ENCODE peak calls at places on chromosomes 11 and 22, in nine cellular contexts. B is adipocyte; A is stromal cell of bone marrow; M is lower lobe of right lung; F is CD8-positive, alpha-beta memory T cell; J is fibroblast of the conjunctiva; I is activated CD8-positive, alpha-beta memory T cell treated with anti-CD3 and anti-CD28 coated beads for 1 hour; S is astrocyte of the spinal cord; P is GM13977. U is an unnamed sample.
A peak's percentile ranks its signal among the peaks of the same experiment; 100 is the strongest.

GRCh38 chr11:134976540-134976939 is 564.5 kb upstream of the B3GAT1 start:
- DNase-seq in B (no peak), A (peak; percentile 11), M (no peak), F (no peak), J (no peak), I (no peak), S (no peak), P (no peak), U (no peak)

GRCh38 chr11:79325851-79326250 is 115.0 kb downstream of the TENM4 start:
- DNase-seq in B (no peak), A (no peak), M (no peak), F (no peak), J (no peak), I (no peak), S (no peak), P (no peak), U (no peak)

GRCh38 chr11:128653828-128654231 is 40.0 kb upstream of the FLI1 start:
- DNase-seq in B (peak; percentile 68), A (peak; percentile 72), M (peak; percentile 79), F (no peak), J (peak; percentile 10), I (no peak), S (peak; percentile 85), P (no peak), U (peak; percentile 18)

GRCh38 chr22:16932577-16932976 is 75.4 kb downstream of the GAB4 start:
- DNase-seq in B (no peak), A (no peak), M (no peak), F (no peak), J (no peak), I (no peak), S (no peak), P (no peak), U (no peak)

GRCh38 chr11:19185516-19186052 is 16.2 kb downstream of the CSRP3 start:
- DNase-seq in B (no peak), A (no peak), M (no peak), F (no peak), J (no peak), I (no peak), S (no peak), P (no peak), U (no peak)

GRCh38 chr11:124793466-124794278 is 6.5 kb downstream of the MSANTD2 start:
- DNase-seq in B (peak; percentile 73), A (no peak), M (no peak), F (no peak), J (peak; percentile 29), I (no peak), S (peak; percentile 43), P (peak; percentile 53), U (peak; percentile 41)

GRCh38 chr22:27775698-27776409 is 25.7 kb downstream of the MN1 start:
- DNase-seq in B (no peak), A (no peak), M (no peak), F (no peak), J (no peak), I (no peak), S (no peak), P (no peak), U (no peak)

GRCh38 chr11:76270387-76270786 is 64.1 kb upstream of the WNT11 start:
- DNase-seq in B (no peak), A (no peak), M (no peak), F (no peak), J (peak; percentile 38), I (no peak), S (no peak), P (no peak), U (no peak)

GRCh38 chr11:8812438-8812837 is 98.6 kb upstream of the AKIP1 start:
- DNase-seq in B (peak; percentile 45), A (no peak), M (peak; percentile 89), F (no peak), J (peak; percentile 57), I (no peak), S (no peak), P (no peak), U (no peak)